ENCODE peak calls at places on chromosome 6, in nine cellular contexts. V, F, W, Y, R, Z, D, G and O are unnamed samples.

GRCh38 chr6:144690109-144690508 is 405.0 kb downstream of the UTRN start:
- DNase-seq in V (no peak), F (no peak), W (no peak), Y (no peak), R (no peak), Z (no peak), D (no peak), G (no peak), O (no peak)

GRCh38 chr6:169427856-169428255 is 174.2 kb upstream of the THBS2 start:
- DNase-seq in V (no peak), F (peak; percentile 76), W (peak; percentile 48), Y (no peak), R (no peak), Z (peak; percentile 84), D (no peak), G (no peak), O (no peak)

GRCh38 chr6:72219536-72219935 is 333.2 kb downstream of the RIMS1 start:
- DNase-seq in V (no peak), F (peak; percentile 3), W (no peak), Y (no peak), R (no peak), Z (no peak), D (no peak), G (no peak), O (no peak)

GRCh38 chr6:35181933-35182612 is 31.7 kb upstream of the SCUBE3 start:
- DNase-seq in V (peak; percentile 73), F (peak; percentile 80), W (no peak), Y (no peak), R (peak; percentile 58), Z (peak; percentile 92), D (peak; percentile 76), G (no peak), O (peak; percentile 59)

GRCh38 chr6:10692965-10693538 is 1.4 kb downstream of the C6orf52 start:
- DNase-seq in V (peak; percentile 62), F (no peak), W (no peak), Y (no peak), R (no peak), Z (no peak), D (no peak), G (no peak), O (no peak)

GRCh38 chr6:169957351-169957963 is 206.0 kb downstream of the ERMARD start:
- DNase-seq in V (peak; percentile 38), F (no peak), W (no peak), Y (no peak), R (peak; percentile 5), Z (no peak), D (no peak), G (no peak), O (no peak)

GRCh38 chr6:110217255-110217654 is 37.0 kb downstream of the CDC40 start:
- DNase-seq in V (peak; percentile 46), F (peak; percentile 61), W (peak; percentile 3), Y (no peak), R (no peak), Z (peak; percentile 53), D (no peak), G (no peak), O (no peak)

GRCh38 chr6:148999921-149000589 is 253.2 kb downstream of the UST start:
- DNase-seq in V (no peak), F (peak; percentile 89), W (no peak), Y (no peak), R (peak; percentile 26), Z (peak; percentile 94), D (peak; percentile 72), G (no peak), O (peak; percentile 90)

GRCh38 chr6:109187399-109188114 is 92.2 kb downstream of the CEP57L1 start:
- DNase-seq in V (peak; percentile 83), F (peak; percentile 21), W (no peak), Y (peak; percentile 65), R (peak; percentile 72), Z (peak; percentile 61), D (peak; percentile 26), G (peak; percentile 1), O (peak; percentile 63)

GRCh38 chr6:18883851-18884250 is 496.7 kb downstream of the RNF144B start:
- DNase-seq in V (no peak), F (no peak), W (no peak), Y (no peak), R (no peak), Z (no peak), D (no peak), G (no peak), O (no peak)

GRCh38 chr6:41974281-41974825 is 32.7 kb upstream of the CCND3 start:
- DNase-seq in V (no peak), F (no peak), W (no peak), Y (peak; percentile 58), R (no peak), Z (no peak), D (no peak), G (no peak), O (no peak)

GRCh38 chr6:34810936-34811632 is 19.2 kb downstream of the BLTP3A start:
- DNase-seq in V (no peak), F (peak; percentile 21), W (no peak), Y (no peak), R (peak; percentile 44), Z (no peak), D (no peak), G (no peak), O (no peak)

GRCh38 chr6:13006578-13007300 is 290.2 kb downstream of the PHACTR1 start:
- DNase-seq in V (no peak), F (peak; percentile 62), W (no peak), Y (no peak), R (no peak), Z (peak; percentile 85), D (no peak), G (no peak), O (no peak)

GRCh38 chr6:7045331-7045730 is 62.4 kb upstream of the RREB1 start:
- DNase-seq in V (no peak), F (no peak), W (no peak), Y (no peak), R (no peak), Z (no peak), D (no peak), G (no peak), O (no peak)

GRCh38 chr6:49636368-49637332 is at the start of gene RHAG:
- DNase-seq in V (no peak), F (no peak), W (no peak), Y (no peak), R (no peak), Z (no peak), D (no peak), G (no peak), O (no peak)

GRCh38 chr6:133969285-133969946 is 16.4 kb downstream of the TBPL1 start:
- DNase-seq in V (no peak), F (no peak), W (no peak), Y (no peak), R (no peak), Z (no peak), D (no peak), G (no peak), O (no peak)

GRCh38 chr6:67629268-67629667 is 1005.8 kb upstream of the ADGRB3 start:
- DNase-seq in V (no peak), F (peak; percentile 70), W (no peak), Y (no peak), R (no peak), Z (peak; percentile 90), D (no peak), G (no peak), O (no peak)

GRCh38 chr6:83708970-83709747 is at the start of gene SNAP91:
- DNase-seq in V (peak; percentile 93), F (peak; percentile 9), W (no peak), Y (no peak), R (no peak), Z (peak; percentile 31), D (peak; percentile 23), G (no peak), O (peak; percentile 69)

GRCh38 chr6:119533603-119534279 is 184.2 kb upstream of the MAN1A1 start:
- DNase-seq in V (no peak), F (peak; percentile 60), W (peak; percentile 18), Y (peak; percentile 85), R (no peak), Z (peak; percentile 78), D (no peak), G (peak; percentile 43), O (no peak)

GRCh38 chr6:89829591-89830384 is at the start of gene CASP8AP2:
- DNase-seq in V (peak; percentile 99), F (peak; percentile 99), W (peak; percentile 97), Y (peak; percentile 99), R (peak; percentile 97), Z (peak; percentile 99), D (peak; percentile 90), G (peak; percentile 96), O (peak; percentile 98)

GRCh38 chr6:144223686-144224085 is 61.4 kb upstream of the UTRN start:
- DNase-seq in V (no peak), F (no peak), W (no peak), Y (no peak), R (no peak), Z (no peak), D (no peak), G (no peak), O (no peak)

GRCh38 chr6:49202923-49203322 is 260.1 kb downstream of the MMUT start:
- DNase-seq in V (no peak), F (no peak), W (no peak), Y (no peak), R (no peak), Z (no peak), D (no peak), G (no peak), O (no peak)

DNA sequence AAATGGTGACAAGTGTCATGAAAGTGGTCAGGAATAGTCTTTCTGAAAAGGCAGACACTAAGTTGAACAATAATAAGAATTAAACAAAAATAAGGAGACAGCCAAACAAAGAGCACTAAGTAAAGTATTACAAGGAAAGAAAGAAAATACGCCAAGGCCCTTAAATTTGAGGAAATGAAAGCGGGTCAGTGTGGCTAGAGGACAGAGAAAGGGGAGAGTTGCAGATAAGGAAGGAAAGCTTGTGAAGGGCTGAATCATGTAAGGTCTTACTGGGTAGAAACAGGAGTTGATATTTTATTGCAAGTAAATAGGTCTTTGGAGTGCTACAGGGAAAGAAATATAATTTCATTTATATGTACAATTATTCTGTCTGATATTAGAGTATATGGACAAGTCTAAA is 732.1 kb downstream of the EPHA7 start:
- DNase-seq in V (no peak), F (no peak), W (no peak), Y (peak; percentile 49), R (no peak), Z (no peak), D (no peak), G (no peak), O (no peak)
- TF ChIP-seq CTCF in V (no peak), F (no peak), W (no peak), Y (no peak), R (no peak), Z (no peak), D (no peak), G (no peak), O (no peak)

GRCh38 chr6:5999688-6000608 is 6.8 kb downstream of the NRN1 start:
- DNase-seq in V (peak; percentile 75), F (no peak), W (no peak), Y (no peak), R (no peak), Z (no peak), D (no peak), G (no peak), O (no peak)
- H3K4me3 ChIP-seq in V (peak overlapping the region; percentile 72), F (no peak overlapping the region), W (no peak overlapping the region), Y (no peak overlapping the region), R (peak overlapping the region; percentile 15), Z (peak overlapping the region; percentile 10), D (peak overlapping the region; percentile 79), G (no peak overlapping the region), O (no peak overlapping the region)

GRCh38 chr6:95286874-95287273 is 290.5 kb upstream of the MANEA start:
- DNase-seq in V (no peak), F (no peak), W (no peak), Y (no peak), R (no peak), Z (no peak), D (no peak), G (no peak), O (no peak)
- TF ChIP-seq CTCF in V (no peak), F (no peak), W (no peak), Y (no peak), R (no peak), Z (no peak), D (no peak), G (no peak), O (no peak)

GRCh38 chr6:28537065-28537464 is 11.4 kb downstream of the GPX5 start:
- DNase-seq in V (peak; percentile 70), F (peak; percentile 6), W (no peak), Y (no peak), R (no peak), Z (peak; percentile 22), D (no peak), G (no peak), O (no peak)
- H3K4me3 ChIP-seq in V (peak overlapping the region; percentile 82), F (no peak overlapping the region), W (peak overlapping the region; percentile 34), Y (peak overlapping the region; percentile 28), R (no peak overlapping the region), Z (peak overlapping the region; percentile 11), D (no peak overlapping the region), G (no peak overlapping the region), O (peak overlapping the region; percentile 7)